ENCODE peak calls at places on chromosomes 1 and 21, in five cellular contexts. C is sigmoid colon, M is K562, Y is stomach, P is ovary. G is an unnamed sample.

GRCh38 chr21:25626752-25627151 is 12.3 kb upstream of the JAM2 start:
- DNase-seq in C (no peak), M (no peak), Y (no peak), P (no peak), G (no peak)

GRCh38 chr1:50829010-50829958 is 130.8 kb downstream of the FAF1 start:
- DNase-seq in C (no peak), M (no peak), Y (no peak), P (no peak), G (no peak)

GRCh38 chr1:178407215-178407614 is 89.5 kb downstream of the CLEC20A start:
- DNase-seq in C (no peak), M (no peak), Y (no peak), P (no peak), G (no peak)

GRCh38 chr1:63557365-63557987 is 34.2 kb downstream of the EFCAB7 start:
- DNase-seq in C (no peak), M (peak), Y (no peak), P (no peak), G (peak)

GRCh38 chr1:111225717-111226400 is 1.7 kb upstream of the CHI3L2 start:
- DNase-seq in C (no peak), M (no peak), Y (no peak), P (no peak), G (no peak)

GRCh38 chr1:46415514-46415913 is 21.4 kb downstream of the FAAH start:
- DNase-seq in C (no peak), M (no peak), Y (no peak), P (no peak), G (no peak)

GRCh38 chr21:38486221-38486620 is 12.1 kb downstream of the ERG start:
- DNase-seq in C (no peak), M (no peak), Y (no peak), P (no peak), G (no peak)

GRCh38 chr1:93344886-93345632 is 648 bp upstream of the DR1 start:
- DNase-seq in C (no peak), M (no peak), Y (no peak), P (no peak), G (no peak)

GRCh38 chr1:66564250-66564649 is 30.3 kb downstream of the SGIP1 start:
- DNase-seq in C (no peak), M (no peak), Y (no peak), P (no peak), G (no peak)

GRCh38 chr1:78279051-78279450 is 211.7 kb upstream of the PTGFR start:
- DNase-seq in C (no peak), M (no peak), Y (no peak), P (no peak), G (no peak)

GRCh38 chr1:115604508-115604907 is 37.3 kb upstream of the VANGL1 start:
- DNase-seq in C (no peak), M (no peak), Y (no peak), P (no peak), G (no peak)

GRCh38 chr1:110581637-110582036 is 24.5 kb downstream of the KCNA2 start:
- DNase-seq in C (no peak), M (no peak), Y (no peak), P (no peak), G (no peak)

GRCh38 chr1:94022471-94023189 is 98.3 kb downstream of the ABCA4 start:
- DNase-seq in C (no peak), M (no peak), Y (no peak), P (no peak), G (no peak)

GRCh38 chr1:16009030-16009460 is 5.0 kb downstream of the SRARP start:
- DNase-seq in C (peak), M (peak), Y (peak), P (peak), G (peak)

GRCh38 chr1:38833146-38833545 is 26.4 kb downstream of the RRAGC start:
- DNase-seq in C (no peak), M (no peak), Y (no peak), P (no peak), G (no peak)

GRCh38 chr21:32884062-32884461 is 112.5 kb upstream of the PAXBP1 start:
- DNase-seq in C (no peak), M (peak), Y (no peak), P (no peak), G (no peak)

GRCh38 chr1:236945002-236945401 is 59.2 kb downstream of the MT1HL1 start:
- DNase-seq in C (no peak), M (peak), Y (no peak), P (no peak), G (no peak)

GRCh38 chr1:207868252-207868768 is 42.6 kb downstream of the CD34 start:
- DNase-seq in C (peak), M (peak), Y (peak), P (peak), G (peak)

GRCh38 chr1:180027949-180028445 is 73.4 kb downstream of the CEP350 start:
- DNase-seq in C (no peak), M (no peak), Y (no peak), P (no peak), G (no peak)

GRCh38 chr1:29962356-29962755 is 726.0 kb downstream of the PTPRU start:
- DNase-seq in C (peak), M (no peak), Y (no peak), P (no peak), G (no peak)

GRCh38 chr1:179079113-179079761 is 2.6 kb upstream of the TOR3A start:
- DNase-seq in C (peak), M (peak), Y (peak), P (no peak), G (peak)

GRCh38 chr1:206703647-206704046 is 18.9 kb downstream of the MAPKAPK2 start:
- DNase-seq in C (peak), M (no peak), Y (no peak), P (no peak), G (no peak)

GRCh38 chr21:32930673-32931072 is 95.1 kb upstream of the OLIG2 start:
- DNase-seq in C (no peak), M (no peak), Y (no peak), P (no peak), G (no peak)

GRCh38 chr21:44931137-44931500 is 8.7 kb upstream of the SLX9 start:
- DNase-seq in C (no peak), M (no peak), Y (no peak), P (no peak), G (peak)

GRCh38 chr1:8590696-8591351 is 226.6 kb downstream of the RERE start:
- DNase-seq in C (no peak), M (no peak), Y (no peak), P (no peak), G (no peak)

GRCh38 chr1:167342846-167343245 is 122.2 kb downstream of the POU2F1 start:
- DNase-seq in C (no peak), M (no peak), Y (no peak), P (no peak), G (no peak)

DNA sequence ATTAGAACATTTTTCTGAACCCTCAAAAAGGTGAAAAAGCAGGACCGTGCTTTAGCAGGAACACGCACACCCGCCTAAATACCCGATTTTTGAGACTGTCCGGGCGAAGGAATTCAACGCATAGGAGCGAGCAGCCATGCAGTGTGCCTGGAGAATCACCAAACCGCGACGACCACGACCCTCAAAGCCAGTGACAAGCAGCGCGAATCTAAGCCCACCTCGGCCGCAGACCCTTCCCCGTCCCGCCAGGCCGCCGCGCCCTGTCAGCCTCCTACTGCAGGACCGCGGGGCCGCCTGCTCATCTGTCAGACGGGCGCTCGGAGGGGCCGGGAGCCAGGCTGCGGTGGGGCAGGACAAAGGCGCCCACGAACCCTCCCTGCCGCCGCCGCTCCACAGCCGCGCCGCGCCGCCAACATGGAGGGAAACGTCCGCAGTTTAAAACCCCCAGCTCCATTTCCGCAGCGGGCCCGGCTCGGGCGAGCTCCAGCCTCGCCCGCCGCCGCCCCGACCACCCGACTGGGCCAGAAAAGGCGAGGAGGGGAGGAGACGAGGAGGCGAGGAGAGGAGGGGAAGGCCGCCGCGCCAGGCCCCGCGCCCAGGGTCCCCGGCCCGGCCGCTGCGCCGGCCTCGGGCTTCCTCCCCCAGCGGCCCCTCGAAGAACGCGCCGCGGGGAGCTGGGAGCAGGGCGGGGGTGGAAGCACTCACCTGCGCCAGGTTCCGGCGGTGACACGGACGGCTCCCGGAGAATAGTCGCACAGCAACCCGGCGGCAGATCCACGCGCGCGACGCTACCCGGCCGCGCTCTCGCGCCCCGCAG is at the start of gene LBR:
- DNase-seq in C (peak), M (no peak), Y (peak), P (peak), G (peak)
- TF ChIP-seq POLR2A in C (no peak), M (peak), Y (no peak), P (no peak), G (no peak)

GRCh38 chr1:40831001-40831732 is 31.0 kb downstream of the CITED4 start:
- DNase-seq in C (no peak), M (no peak), Y (no peak), P (no peak), G (no peak)

GRCh38 chr1:40833979-40834378 is 28.2 kb downstream of the CITED4 start:
- DNase-seq in C (no peak), M (no peak), Y (no peak), P (no peak), G (no peak)

GRCh38 chr1:40829631-40830245 is 32.4 kb downstream of the CITED4 start:
- DNase-seq in C (no peak), M (no peak), Y (no peak), P (no peak), G (no peak)

GRCh38 chr1:40834968-40835545 is 27.1 kb downstream of the CITED4 start:
- DNase-seq in C (no peak), M (no peak), Y (no peak), P (no peak), G (no peak)

GRCh38 chr1:40830419-40830943 is 31.7 kb downstream of the CITED4 start:
- DNase-seq in C (no peak), M (no peak), Y (no peak), P (no peak), G (no peak)
- TF ChIP-seq EP300 in C (no peak), M (no peak), Y (no peak), P (no peak), G (no peak)

GRCh38 chr1:156475568-156476500 is 24.7 kb downstream of the MEF2D start:
- DNase-seq in C (peak), M (no peak), Y (peak), P (peak), G (peak)
- TF ChIP-seq POLR2A in C (no peak), M (no peak), Y (no peak), P (no peak), G (no peak)

GRCh38 chr1:218367118-218367517 is 22.0 kb downstream of the TGFB2 start:
- DNase-seq in C (no peak), M (no peak), Y (no peak), P (no peak), G (no peak)
- TF ChIP-seq EP300 in C (no peak), M (no peak), Y (no peak), P (no peak), G (no peak)

DNA sequence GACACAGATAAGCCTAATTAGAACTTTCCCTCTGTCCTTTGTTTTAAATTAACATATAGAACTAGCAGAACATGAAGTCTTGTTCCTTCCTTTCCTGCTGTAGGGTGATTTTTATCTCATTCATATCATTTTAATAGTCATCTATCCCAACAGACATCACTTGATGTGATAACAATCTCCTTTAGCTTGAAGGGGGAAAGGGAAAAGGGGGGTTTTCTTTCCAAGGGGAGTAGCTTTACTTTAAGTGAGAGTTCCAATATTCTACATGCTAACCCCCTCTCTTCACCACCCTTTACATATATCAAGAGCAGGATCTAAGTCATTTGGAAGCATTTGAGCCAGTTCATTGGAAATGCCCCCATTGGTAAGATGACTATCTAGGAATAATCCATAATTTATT is 241.9 kb downstream of the HHIPL2 start:
- DNase-seq in C (no peak), M (no peak), Y (no peak), P (no peak), G (no peak)
- TF ChIP-seq POLR2A in C (no peak), M (no peak), Y (no peak), P (no peak), G (no peak)

GRCh38 chr1:64570267-64570666 is 100.3 kb downstream of the CACHD1 start:
- DNase-seq in C (no peak), M (no peak), Y (no peak), P (no peak), G (no peak)
- TF ChIP-seq EP300 in C (no peak), M (no peak), Y (no peak), P (no peak), G (no peak)

GRCh38 chr21:34530264-34530663 is 18.3 kb upstream of the KCNE1 start:
- DNase-seq in C (no peak), M (no peak), Y (no peak), P (no peak), G (no peak)

GRCh38 chr21:34528131-34528561 is 16.1 kb upstream of the KCNE1 start:
- DNase-seq in C (no peak), M (no peak), Y (no peak), P (no peak), G (no peak)

GRCh38 chr21:34526236-34526617 is 14.2 kb upstream of the KCNE1 start:
- DNase-seq in C (no peak), M (no peak), Y (no peak), P (no peak), G (no peak)

GRCh38 chr21:34524671-34525601 is 12.9 kb upstream of the KCNE1 start:
- DNase-seq in C (peak), M (no peak), Y (no peak), P (no peak), G (no peak)

DNA sequence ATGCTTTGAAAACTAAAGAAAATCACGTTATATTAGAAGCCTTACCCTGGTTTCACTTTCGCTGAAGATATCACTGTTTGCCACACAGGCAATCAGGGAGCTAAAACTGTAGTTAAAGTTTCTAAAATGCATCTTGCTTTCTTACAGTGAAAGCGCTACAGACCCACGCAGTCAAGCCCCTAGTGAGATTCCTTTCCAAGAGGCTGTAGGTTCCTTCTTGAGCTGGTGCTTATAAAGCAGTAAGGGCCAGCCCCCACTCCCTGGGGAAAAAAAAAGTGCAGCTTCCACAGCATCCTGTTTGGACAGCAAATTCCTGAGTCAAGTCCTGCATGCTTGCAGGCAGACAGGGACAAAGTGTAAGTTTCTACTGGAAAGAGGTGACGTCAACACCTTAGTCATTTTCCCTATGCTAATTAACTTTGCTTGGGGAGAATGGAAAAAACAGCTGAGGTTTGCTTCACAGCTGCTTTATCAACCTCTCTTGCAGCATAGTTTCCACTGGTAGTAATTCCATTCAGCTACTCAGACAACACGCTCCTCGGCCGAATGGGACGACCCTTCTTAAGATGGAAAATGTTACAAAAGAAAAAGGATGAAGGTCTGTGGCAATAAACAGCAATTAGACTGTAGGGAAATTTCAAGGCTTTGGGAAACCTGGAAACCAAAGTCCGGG is 14.7 kb upstream of the KCNE1 start:
- DNase-seq in C (peak), M (no peak), Y (peak), P (peak), G (peak)
- TF ChIP-seq POLR2A in C (peak), M (no peak), Y (no peak), P (no peak), G (peak)

G was measured in transverse colon.